ENCODE peak calls at places on chromosomes 11 and 22, in four cellular contexts. J is colonic mucosa, Q is GM12891, R is erythroblast. D is an unnamed sample.

GRCh38 chr11:91293119-91293518 is 931.5 kb upstream of the FAT3 start:
- DNase-seq in J (no peak), Q (no peak), R (no peak), D (no peak)

GRCh38 chr11:122339661-122340060 is 223.6 kb upstream of the BLID start:
- DNase-seq in J (no peak), Q (no peak), R (peak), D (no peak)

GRCh38 chr22:24208012-24208749 is 26.9 kb downstream of the SUSD2 start:
- DNase-seq in J (no peak), Q (no peak), R (no peak), D (no peak)

GRCh38 chr11:2761131-2762030 is 61.6 kb upstream of the KCNQ1OT1 start:
- DNase-seq in J (peak), Q (no peak), R (peak), D (no peak)

GRCh38 chr11:827146-827860 is 416 bp upstream of the CRACR2B start:
- DNase-seq in J (peak), Q (no peak), R (no peak), D (peak)

GRCh38 chr11:129312741-129313587 is 62.7 kb upstream of the BARX2 start:
- DNase-seq in J (no peak), Q (no peak), R (no peak), D (no peak)

GRCh38 chr11:43268786-43269185 is 43.0 kb upstream of the API5 start:
- DNase-seq in J (no peak), Q (no peak), R (no peak), D (no peak)

GRCh38 chr11:5522308-5522707 is 5.8 kb upstream of the UBQLNL start:
- DNase-seq in J (no peak), Q (no peak), R (no peak), D (no peak)

GRCh38 chr11:1043563-1044096 is 7.1 kb upstream of the MUC6 start:
- DNase-seq in J (no peak), Q (no peak), R (no peak), D (no peak)

GRCh38 chr22:37018815-37019308 is 385 bp downstream of the TST start:
- DNase-seq in J (peak), Q (no peak), R (peak), D (peak)

GRCh38 chr11:60753309-60753708 is 3.4 kb upstream of the MS4A15 start:
- DNase-seq in J (no peak), Q (no peak), R (no peak), D (peak)

GRCh38 chr11:10612217-10612862 is 43.9 kb upstream of the LYVE1 start:
- DNase-seq in J (no peak), Q (no peak), R (no peak), D (no peak)

D was measured in K562.